ENCODE peak calls at places on chromosomes 16 and 17, in nine cellular contexts. One of them, this sample, is unnamed.

GRCh38 chr16:31064882-31065461 is 9.1 kb downstream of the ZNF668 start:
- DNase-seq in Caco-2: no peak
- DNase-seq in pancreas: no peak
- DNase-seq in GM06990: no peak
- DNase-seq in esophagus muscularis mucosa: no peak
- DNase-seq in kidney epithelial cell: no peak
- DNase-seq in spleen: no peak
- DNase-seq in PC-3: peak; percentile 24
- DNase-seq in HCT116: no peak
- DNase-seq in this sample: no peak

GRCh38 chr17:5050281-5050680 is 15.1 kb upstream of the SLC52A1 start:
- DNase-seq in Caco-2: no peak
- DNase-seq in pancreas: no peak
- DNase-seq in GM06990: no peak
- DNase-seq in esophagus muscularis mucosa: no peak
- DNase-seq in kidney epithelial cell: no peak
- DNase-seq in spleen: no peak
- DNase-seq in PC-3: no peak
- DNase-seq in HCT116: no peak
- DNase-seq in this sample: no peak

GRCh38 chr16:29315916-29316517 is 90.5 kb downstream of the NPIPB11 start:
- DNase-seq in Caco-2: peak; percentile 21
- DNase-seq in pancreas: no peak
- DNase-seq in GM06990: no peak
- DNase-seq in esophagus muscularis mucosa: no peak
- DNase-seq in kidney epithelial cell: no peak
- DNase-seq in spleen: no peak
- DNase-seq in PC-3: peak; percentile 16
- DNase-seq in HCT116: no peak
- DNase-seq in this sample: no peak

GRCh38 chr16:21628772-21629171 is 23.6 kb downstream of the IGSF6 start:
- DNase-seq in Caco-2: no peak
- DNase-seq in pancreas: no peak
- DNase-seq in GM06990: no peak
- DNase-seq in esophagus muscularis mucosa: no peak
- DNase-seq in kidney epithelial cell: no peak
- DNase-seq in spleen: no peak
- DNase-seq in PC-3: no peak
- DNase-seq in HCT116: no peak
- DNase-seq in this sample: no peak

GRCh38 chr17:57889892-57890856 is 40.3 kb upstream of the MRPS23 start:
- DNase-seq in Caco-2: no peak
- DNase-seq in pancreas: peak; percentile 91
- DNase-seq in GM06990: no peak
- DNase-seq in esophagus muscularis mucosa: no peak
- DNase-seq in kidney epithelial cell: no peak
- DNase-seq in spleen: no peak
- DNase-seq in PC-3: peak; percentile 98
- DNase-seq in HCT116: peak; percentile 67
- DNase-seq in this sample: no peak

GRCh38 chr16:15553313-15554088 is 89.5 kb downstream of the MARF1 start:
- DNase-seq in Caco-2: no peak
- DNase-seq in pancreas: no peak
- DNase-seq in GM06990: no peak
- DNase-seq in esophagus muscularis mucosa: no peak
- DNase-seq in kidney epithelial cell: no peak
- DNase-seq in spleen: no peak
- DNase-seq in PC-3: no peak
- DNase-seq in HCT116: no peak
- DNase-seq in this sample: no peak

GRCh38 chr16:48499822-48500440 is 110.0 kb downstream of the N4BP1 start:
- DNase-seq in Caco-2: no peak
- DNase-seq in pancreas: no peak
- DNase-seq in GM06990: no peak
- DNase-seq in esophagus muscularis mucosa: peak; percentile 45
- DNase-seq in kidney epithelial cell: peak; percentile 18
- DNase-seq in spleen: no peak
- DNase-seq in PC-3: peak; percentile 52
- DNase-seq in HCT116: no peak
- DNase-seq in this sample: no peak

GRCh38 chr16:3580686-3581085 is 3.5 kb upstream of the NLRC3 start:
- DNase-seq in Caco-2: no peak
- DNase-seq in pancreas: no peak
- DNase-seq in GM06990: no peak
- DNase-seq in esophagus muscularis mucosa: no peak
- DNase-seq in kidney epithelial cell: no peak
- DNase-seq in spleen: no peak
- DNase-seq in PC-3: no peak
- DNase-seq in HCT116: no peak
- DNase-seq in this sample: no peak

GRCh38 chr16:50697881-50698767 is 4.7 kb downstream of the NOD2 start:
- DNase-seq in Caco-2: no peak
- DNase-seq in pancreas: no peak
- DNase-seq in GM06990: peak; percentile 73
- DNase-seq in esophagus muscularis mucosa: no peak
- DNase-seq in kidney epithelial cell: no peak
- DNase-seq in spleen: peak; percentile 82
- DNase-seq in PC-3: no peak
- DNase-seq in HCT116: no peak
- DNase-seq in this sample: no peak

GRCh38 chr17:56801506-56802178 is 32.1 kb downstream of the C17orf67 start:
- DNase-seq in Caco-2: no peak
- DNase-seq in pancreas: no peak
- DNase-seq in GM06990: no peak
- DNase-seq in esophagus muscularis mucosa: no peak
- DNase-seq in kidney epithelial cell: no peak
- DNase-seq in spleen: no peak
- DNase-seq in PC-3: no peak
- DNase-seq in HCT116: no peak
- DNase-seq in this sample: no peak

GRCh38 chr16:1980026-1980769 is 1.1 kb downstream of the NOXO1 start:
- DNase-seq in Caco-2: no peak
- DNase-seq in pancreas: no peak
- DNase-seq in GM06990: no peak
- DNase-seq in esophagus muscularis mucosa: no peak
- DNase-seq in kidney epithelial cell: no peak
- DNase-seq in spleen: no peak
- DNase-seq in PC-3: no peak
- DNase-seq in HCT116: no peak
- DNase-seq in this sample: no peak

GRCh38 chr16:17162560-17162959 is 308.2 kb downstream of the XYLT1 start:
- DNase-seq in Caco-2: no peak
- DNase-seq in pancreas: no peak
- DNase-seq in GM06990: no peak
- DNase-seq in esophagus muscularis mucosa: no peak
- DNase-seq in kidney epithelial cell: no peak
- DNase-seq in spleen: no peak
- DNase-seq in PC-3: no peak
- DNase-seq in HCT116: no peak
- DNase-seq in this sample: no peak

GRCh38 chr16:51854401-51854951 is 692.5 kb downstream of the TOX3 start:
- DNase-seq in Caco-2: no peak
- DNase-seq in pancreas: no peak
- DNase-seq in GM06990: no peak
- DNase-seq in esophagus muscularis mucosa: no peak
- DNase-seq in kidney epithelial cell: no peak
- DNase-seq in spleen: no peak
- DNase-seq in PC-3: no peak
- DNase-seq in HCT116: no peak
- DNase-seq in this sample: no peak

GRCh38 chr16:81677375-81677737 is 101.7 kb upstream of the PLCG2 start:
- DNase-seq in Caco-2: no peak
- DNase-seq in pancreas: no peak
- DNase-seq in GM06990: no peak
- DNase-seq in esophagus muscularis mucosa: no peak
- DNase-seq in kidney epithelial cell: no peak
- DNase-seq in spleen: no peak
- DNase-seq in PC-3: no peak
- DNase-seq in HCT116: no peak
- DNase-seq in this sample: no peak

GRCh38 chr16:67147437-67148140 is 3.2 kb downstream of the B3GNT9 start:
- DNase-seq in Caco-2: no peak
- DNase-seq in pancreas: no peak
- DNase-seq in GM06990: no peak
- DNase-seq in esophagus muscularis mucosa: no peak
- DNase-seq in kidney epithelial cell: no peak
- DNase-seq in spleen: peak; percentile 41
- DNase-seq in PC-3: no peak
- DNase-seq in HCT116: no peak
- DNase-seq in this sample: no peak

GRCh38 chr16:67145746-67146145 is 5.1 kb downstream of the B3GNT9 start:
- DNase-seq in Caco-2: no peak
- DNase-seq in pancreas: no peak
- DNase-seq in GM06990: no peak
- DNase-seq in esophagus muscularis mucosa: no peak
- DNase-seq in kidney epithelial cell: no peak
- DNase-seq in spleen: peak; percentile 53
- DNase-seq in PC-3: no peak
- DNase-seq in HCT116: no peak
- DNase-seq in this sample: no peak

GRCh38 chr16:67146523-67147357 is 4.1 kb downstream of the B3GNT9 start:
- DNase-seq in Caco-2: no peak
- DNase-seq in pancreas: no peak
- DNase-seq in GM06990: no peak
- DNase-seq in esophagus muscularis mucosa: no peak
- DNase-seq in kidney epithelial cell: no peak
- DNase-seq in spleen: peak; percentile 19
- DNase-seq in PC-3: no peak
- DNase-seq in HCT116: no peak
- DNase-seq in this sample: no peak

GRCh38 chr16:67142342-67142741 is 8.5 kb downstream of the B3GNT9 start:
- DNase-seq in Caco-2: no peak
- DNase-seq in pancreas: no peak
- DNase-seq in GM06990: no peak
- DNase-seq in esophagus muscularis mucosa: no peak
- DNase-seq in kidney epithelial cell: no peak
- DNase-seq in spleen: peak; percentile 49
- DNase-seq in PC-3: no peak
- DNase-seq in HCT116: no peak
- DNase-seq in this sample: no peak

GRCh38 chr16:67144943-67145342 is 5.9 kb downstream of the B3GNT9 start:
- DNase-seq in Caco-2: no peak
- DNase-seq in pancreas: no peak
- DNase-seq in GM06990: no peak
- DNase-seq in esophagus muscularis mucosa: no peak
- DNase-seq in kidney epithelial cell: no peak
- DNase-seq in spleen: peak; percentile 33
- DNase-seq in PC-3: no peak
- DNase-seq in HCT116: no peak
- DNase-seq in this sample: no peak
- TF ChIP-seq CTCF in Caco-2: no peak
- TF ChIP-seq CTCF in pancreas: no peak
- TF ChIP-seq CTCF in GM06990: no peak
- TF ChIP-seq CTCF in esophagus muscularis mucosa: no peak
- TF ChIP-seq CTCF in kidney epithelial cell: no peak
- TF ChIP-seq CTCF in spleen: no peak
- TF ChIP-seq CTCF in PC-3: no peak
- TF ChIP-seq CTCF in HCT116: no peak
- TF ChIP-seq CTCF in this sample: no peak

DNA sequence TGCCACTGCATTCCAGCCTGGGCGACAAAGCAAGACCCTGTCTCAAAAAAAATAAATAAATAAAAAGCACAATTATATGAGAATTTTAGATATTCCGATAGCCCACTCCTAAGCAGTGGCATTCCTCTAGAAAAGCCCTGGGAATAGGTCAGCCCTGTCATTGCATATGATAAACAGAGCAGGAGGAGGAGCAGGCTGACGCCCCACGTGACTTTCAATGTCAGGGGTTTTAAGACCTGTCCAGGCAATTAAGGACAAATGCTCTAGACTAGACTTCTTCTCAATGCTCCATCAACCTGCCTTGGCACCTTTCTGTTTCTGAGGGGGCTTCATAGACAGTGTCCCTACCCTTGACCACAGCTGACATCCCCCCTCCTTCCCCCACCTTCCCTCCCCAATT is 7.5 kb downstream of the TOM1L2 start:
- DNase-seq in Caco-2: no peak
- DNase-seq in pancreas: no peak
- DNase-seq in GM06990: no peak
- DNase-seq in esophagus muscularis mucosa: no peak
- DNase-seq in kidney epithelial cell: no peak
- DNase-seq in spleen: no peak
- DNase-seq in PC-3: no peak
- DNase-seq in HCT116: no peak
- DNase-seq in this sample: no peak
- TF ChIP-seq CTCF in Caco-2: no peak
- TF ChIP-seq CTCF in pancreas: no peak
- TF ChIP-seq CTCF in GM06990: no peak
- TF ChIP-seq CTCF in esophagus muscularis mucosa: no peak
- TF ChIP-seq CTCF in kidney epithelial cell: no peak
- TF ChIP-seq CTCF in spleen: no peak
- TF ChIP-seq CTCF in PC-3: no peak
- TF ChIP-seq CTCF in HCT116: no peak
- TF ChIP-seq CTCF in this sample: no peak

GRCh38 chr17:81558941-81559806 is 7.0 kb upstream of the FAAP100 start:
- DNase-seq in Caco-2: peak; percentile 46
- DNase-seq in pancreas: no peak
- DNase-seq in GM06990: no peak
- DNase-seq in esophagus muscularis mucosa: no peak
- DNase-seq in kidney epithelial cell: no peak
- DNase-seq in spleen: no peak
- DNase-seq in PC-3: no peak
- DNase-seq in HCT116: no peak
- DNase-seq in this sample: no peak
- TF ChIP-seq CTCF in Caco-2: peak; percentile 17
- TF ChIP-seq CTCF in pancreas: no peak
- TF ChIP-seq CTCF in GM06990: peak; percentile 14
- TF ChIP-seq CTCF in esophagus muscularis mucosa: no peak
- TF ChIP-seq CTCF in kidney epithelial cell: peak; percentile 22
- TF ChIP-seq CTCF in spleen: no peak
- TF ChIP-seq CTCF in PC-3: peak; percentile 31
- TF ChIP-seq CTCF in HCT116: no peak
- TF ChIP-seq CTCF in this sample: peak; percentile 77

DNA sequence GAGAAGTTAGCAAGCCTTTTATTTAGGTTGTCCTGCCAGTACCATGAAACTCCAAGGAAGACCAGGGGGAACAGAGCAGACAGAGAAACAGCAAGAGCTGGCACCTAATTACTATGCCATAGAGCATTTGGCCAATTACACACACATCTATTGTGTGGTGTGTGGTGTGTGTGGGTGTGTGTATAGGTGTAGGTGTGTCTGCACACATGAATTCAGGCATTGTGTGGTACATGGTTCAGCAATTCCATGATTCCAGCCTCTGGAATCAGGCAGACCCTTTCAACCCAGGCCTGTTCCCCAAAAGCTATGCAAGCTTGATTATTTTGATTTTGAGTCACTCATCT is 25.7 kb downstream of the IQCK start:
- DNase-seq in Caco-2: no peak
- DNase-seq in pancreas: no peak
- DNase-seq in GM06990: no peak
- DNase-seq in esophagus muscularis mucosa: no peak
- DNase-seq in kidney epithelial cell: no peak
- DNase-seq in spleen: no peak
- DNase-seq in PC-3: no peak
- DNase-seq in HCT116: no peak
- DNase-seq in this sample: no peak
- TF ChIP-seq CTCF in Caco-2: no peak
- TF ChIP-seq CTCF in pancreas: no peak
- TF ChIP-seq CTCF in GM06990: no peak
- TF ChIP-seq CTCF in esophagus muscularis mucosa: no peak
- TF ChIP-seq CTCF in kidney epithelial cell: no peak
- TF ChIP-seq CTCF in spleen: no peak
- TF ChIP-seq CTCF in PC-3: no peak
- TF ChIP-seq CTCF in HCT116: no peak
- TF ChIP-seq CTCF in this sample: no peak